ENCODE peak calls at places on chromosomes 3 and 15, in six cellular contexts. O is NT2/D1, M is GM12878, A is HCT116, S is K562, P is H1. Y is an unnamed sample.

GRCh38 chr15:93331545-93332117 is 242.6 kb upstream of the RGMA start:
- DNase-seq in O (peak; percentile 64), M (no peak), A (no peak), S (no peak), P (peak; percentile 69), Y (no peak)

GRCh38 chr15:82875411-82876003 is 66.1 kb downstream of the WHAMM start:
- DNase-seq in O (no peak), M (no peak), A (no peak), S (no peak), P (no peak), Y (no peak)

GRCh38 chr3:99579246-99579645 is 59.1 kb upstream of the COL8A1 start:
- DNase-seq in O (no peak), M (no peak), A (no peak), S (no peak), P (no peak), Y (peak; percentile 4)

GRCh38 chr15:73802336-73803105 is 49.4 kb upstream of the INSYN1 start:
- DNase-seq in O (no peak), M (no peak), A (no peak), S (no peak), P (no peak), Y (no peak)

GRCh38 chr15:73212424-73212823 is 156.3 kb downstream of the HCN4 start:
- DNase-seq in O (no peak), M (no peak), A (no peak), S (no peak), P (no peak), Y (no peak)

GRCh38 chr15:44712108-44713005 is 1.0 kb downstream of the B2M start:
- DNase-seq in O (no peak), M (no peak), A (peak; percentile 54), S (peak; percentile 15), P (no peak), Y (peak; percentile 43)

GRCh38 chr3:127655641-127656040 is 17.1 kb upstream of the ABTB1 start:
- DNase-seq in O (peak; percentile 39), M (no peak), A (no peak), S (no peak), P (no peak), Y (no peak)

GRCh38 chr3:42351221-42351620 is 59.2 kb downstream of the LYZL4 start:
- DNase-seq in O (no peak), M (no peak), A (no peak), S (no peak), P (no peak), Y (no peak)

GRCh38 chr3:62587579-62588031 is 214.3 kb upstream of the FEZF2 start:
- DNase-seq in O (no peak), M (no peak), A (no peak), S (no peak), P (no peak), Y (no peak)

GRCh38 chr15:36527512-36528162 is 51.8 kb upstream of the CDIN1 start:
- DNase-seq in O (no peak), M (no peak), A (no peak), S (no peak), P (no peak), Y (no peak)

GRCh38 chr3:149448331-149448831 is 26.1 kb upstream of the TM4SF4 start:
- DNase-seq in O (no peak), M (no peak), A (no peak), S (no peak), P (no peak), Y (no peak)

GRCh38 chr3:161673845-161674244 is 177.2 kb downstream of the OTOL1 start:
- DNase-seq in O (peak; percentile 78), M (no peak), A (no peak), S (no peak), P (no peak), Y (no peak)

GRCh38 chr15:90618330-90619136 is 88.8 kb downstream of the CRTC3 start:
- DNase-seq in O (no peak), M (no peak), A (no peak), S (no peak), P (no peak), Y (no peak)

GRCh38 chr3:17478673-17479072 is 263.8 kb downstream of the TBC1D5 start:
- DNase-seq in O (no peak), M (no peak), A (peak; percentile 10), S (no peak), P (no peak), Y (peak; percentile 9)

GRCh38 chr15:99550077-99550476 is 15.7 kb upstream of the MEF2A start:
- DNase-seq in O (no peak), M (no peak), A (no peak), S (no peak), P (no peak), Y (no peak)

GRCh38 chr3:128378631-128379347 is 87.9 kb downstream of the DNAJB8 start:
- DNase-seq in O (no peak), M (no peak), A (no peak), S (no peak), P (no peak), Y (no peak)

GRCh38 chr3:146164951-146165350 is 4.0 kb upstream of the PLOD2 start:
- DNase-seq in O (no peak), M (no peak), A (no peak), S (no peak), P (no peak), Y (no peak)

GRCh38 chr3:194165619-194166018 is 29.7 kb downstream of the HES1 start:
- DNase-seq in O (no peak), M (no peak), A (no peak), S (no peak), P (no peak), Y (peak; percentile 38)

GRCh38 chr3:30625541-30626438 is 19.4 kb downstream of the TGFBR2 start:
- DNase-seq in O (no peak), M (no peak), A (peak; percentile 80), S (no peak), P (no peak), Y (peak; percentile 98)

GRCh38 chr3:197201840-197202452 is 96.5 kb downstream of the DLG1 start:
- DNase-seq in O (no peak), M (no peak), A (no peak), S (no peak), P (no peak), Y (no peak)

GRCh38 chr3:29301332-29302011 is 20.6 kb downstream of the RBMS3 start:
- DNase-seq in O (no peak), M (no peak), A (no peak), S (no peak), P (no peak), Y (no peak)

GRCh38 chr3:196559826-196560225 is 8.5 kb downstream of the WDR53 start:
- DNase-seq in O (no peak), M (no peak), A (no peak), S (no peak), P (no peak), Y (no peak)

GRCh38 chr3:177618873-177619771 is 421.8 kb upstream of the TBL1XR1 start:
- DNase-seq in O (no peak), M (no peak), A (no peak), S (no peak), P (no peak), Y (no peak)

GRCh38 chr3:10090181-10090580 is 17.9 kb downstream of the FANCD2OS start:
- DNase-seq in O (no peak), M (no peak), A (no peak), S (no peak), P (no peak), Y (no peak)

GRCh38 chr15:26739791-26740190 is 33.1 kb downstream of the GABRB3 start:
- DNase-seq in O (no peak), M (no peak), A (no peak), S (no peak), P (no peak), Y (no peak)

GRCh38 chr3:62057339-62058047 is 315.9 kb downstream of the FEZF2 start:
- DNase-seq in O (no peak), M (no peak), A (no peak), S (no peak), P (no peak), Y (peak; percentile 80)

GRCh38 chr3:59017617-59017984 is 32.2 kb downstream of the CFAP20DC start:
- DNase-seq in O (no peak), M (no peak), A (no peak), S (no peak), P (no peak), Y (no peak)

DNA sequence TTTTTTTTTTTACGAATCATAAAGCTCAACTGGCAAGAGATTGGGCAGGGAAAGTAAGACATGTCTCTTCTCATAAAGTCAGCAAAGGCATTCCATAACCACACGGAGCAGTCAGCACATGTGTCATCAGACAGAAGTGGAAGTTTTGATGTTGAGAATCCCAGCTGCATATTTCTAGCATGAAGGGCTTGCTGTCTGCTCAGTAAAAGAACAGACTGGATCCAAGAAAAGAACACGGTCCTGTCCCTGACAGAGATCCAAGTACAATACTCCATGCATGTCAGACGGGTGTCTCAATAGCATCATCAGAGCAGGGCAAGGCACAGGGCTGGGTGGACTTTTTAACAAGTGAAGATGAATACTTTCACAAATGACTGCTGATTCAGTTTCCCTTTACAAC is 38.2 kb downstream of the ABI3BP start:
- DNase-seq in O (no peak), M (no peak), A (no peak), S (no peak), P (no peak), Y (no peak)
- H3K9ac ChIP-seq in O (no peak overlapping the region), M (no peak overlapping the region), A (no peak overlapping the region), S (no peak overlapping the region), P (no peak overlapping the region), Y (no peak overlapping the region)

GRCh38 chr15:67322481-67322880 is 67.9 kb downstream of the IQCH start:
- DNase-seq in O (no peak), M (no peak), A (no peak), S (no peak), P (no peak), Y (no peak)
- TF ChIP-seq ZNF274 in O (no peak), M (no peak), A (no peak), S (no peak), P (no peak), Y (no peak)

DNA sequence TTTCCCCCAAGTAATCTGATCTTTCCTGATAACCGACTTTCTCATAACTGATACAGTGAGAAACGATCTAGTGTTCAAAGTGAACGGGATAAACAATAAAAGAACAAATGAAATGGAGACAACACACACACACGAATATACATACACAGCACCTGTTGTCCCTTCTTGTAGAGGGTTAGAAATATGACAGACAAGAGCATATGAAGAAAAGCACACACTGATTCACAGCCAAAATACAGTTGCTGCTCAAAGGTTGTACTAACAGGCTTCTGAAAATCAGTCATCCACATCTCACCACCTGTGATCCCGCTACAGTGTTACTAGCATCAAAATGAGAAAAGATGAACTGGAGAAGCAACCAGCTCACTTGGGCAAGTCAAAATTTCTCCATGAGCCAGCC is 166.9 kb downstream of the FMN1 start:
- DNase-seq in O (no peak), M (no peak), A (no peak), S (no peak), P (no peak), Y (no peak)
- H3K9ac ChIP-seq in O (no peak overlapping the region), M (no peak overlapping the region), A (no peak overlapping the region), S (no peak overlapping the region), P (no peak overlapping the region), Y (no peak overlapping the region)

GRCh38 chr3:51983578-51984268 is 388 bp downstream of the ACY1 start:
- DNase-seq in O (no peak), M (no peak), A (no peak), S (peak; percentile 25), P (no peak), Y (no peak)

GRCh38 chr3:51984269-51984647 is 923 bp downstream of the ACY1 start:
- DNase-seq in O (no peak), M (no peak), A (no peak), S (no peak), P (no peak), Y (no peak)

GRCh38 chr3:51982352-51982837 is 940 bp upstream of the ACY1 start:
- DNase-seq in O (no peak), M (no peak), A (peak; percentile 57), S (peak; percentile 49), P (peak; percentile 66), Y (peak; percentile 91)

GRCh38 chr3:51985063-51985462 is 1.7 kb downstream of the ACY1 start:
- DNase-seq in O (no peak), M (no peak), A (no peak), S (no peak), P (no peak), Y (no peak)

GRCh38 chr3:51982838-51983577 is at the start of gene ACY1:
- DNase-seq in O (no peak), M (peak; percentile 43), A (peak; percentile 57), S (peak; percentile 83), P (peak; percentile 89), Y (peak; percentile 87)
- TF ChIP-seq ZNF274 in O (no peak), M (no peak), A (no peak), S (no peak), P (no peak), Y (peak; percentile 42)

Y was measured in HepG2.